ENCODE peak calls at places on chromosomes 7 and 10, in eight cellular contexts. E, K, M, L, P, Q, G and T are unnamed samples.
A peak's percentile ranks its signal among the peaks of the same experiment; 100 is the strongest.

GRCh38 chr7:130352335-130353074 is 7.9 kb downstream of the CPA5 start:
- DNase-seq in L (peak; percentile 19), M (no peak), Q (no peak), E (no peak), P (no peak), G (no peak), K (no peak), T (no peak)

GRCh38 chr7:155953501-155953778 is 141.2 kb upstream of the SHH start:
- DNase-seq in E (peak; percentile 21), K (no peak), P (no peak), L (no peak), M (no peak), G (no peak), Q (no peak), T (no peak)

GRCh38 chr7:36487756-36488336 is 98.2 kb downstream of the ANLN start:
- DNase-seq in Q (peak; percentile 37), K (peak; percentile 88), M (peak; percentile 66), L (peak; percentile 63), P (peak; percentile 21), E (no peak), G (peak; percentile 39), T (no peak)

GRCh38 chr7:87475359-87476178 is at the start of gene ABCB4:
- DNase-seq in P (no peak), K (no peak), E (no peak), M (peak; percentile 39), L (peak; percentile 89), Q (no peak), G (no peak), T (peak; percentile 10)

GRCh38 chr10:100986623-100986951 is 710 bp downstream of the MRPL43 start:
- DNase-seq in K (no peak), E (no peak), G (no peak), L (no peak), Q (no peak), P (no peak), M (no peak), T (no peak)

GRCh38 chr7:142012825-142013506 is 17.3 kb downstream of the MGAM start:
- DNase-seq in G (no peak), K (no peak), M (peak; percentile 57), L (no peak), Q (no peak), E (no peak), P (no peak), T (no peak)

GRCh38 chr7:88922944-88923343 is 127.4 kb upstream of the TEX47 start:
- DNase-seq in E (no peak), P (no peak), L (peak; percentile 24), K (no peak), G (no peak), M (no peak), Q (no peak), T (no peak)

GRCh38 chr7:132451161-132451560 is 125.1 kb downstream of the PLXNA4 start:
- DNase-seq in Q (no peak), K (no peak), P (no peak), G (no peak), M (no peak), E (no peak), L (no peak), T (peak; percentile 21)

GRCh38 chr7:102728-103127 is 89.6 kb upstream of the FAM20C start:
- DNase-seq in K (no peak), G (no peak), E (no peak), Q (no peak), L (no peak), P (no peak), M (no peak), T (no peak)

GRCh38 chr7:43303740-43304241 is 191.3 kb downstream of the HECW1 start:
- DNase-seq in G (no peak), K (no peak), L (no peak), E (no peak), Q (peak; percentile 3), P (no peak), M (no peak), T (no peak)

GRCh38 chr7:157347217-157347904 is 10.6 kb downstream of the DNAJB6 start:
- DNase-seq in L (no peak), K (no peak), Q (no peak), M (no peak), E (no peak), G (no peak), P (no peak), T (peak; percentile 21)

GRCh38 chr7:13945670-13946069 is 43.8 kb downstream of the ETV1 start:
- DNase-seq in G (no peak), E (no peak), L (peak; percentile 72), K (no peak), M (no peak), P (no peak), Q (no peak), T (no peak)

GRCh38 chr10:21926949-21927348 is 76.6 kb downstream of the DNAJC1 start:
- DNase-seq in L (no peak), G (peak; percentile 84), M (no peak), P (no peak), E (no peak), Q (peak; percentile 72), K (no peak), T (no peak)

GRCh38 chr7:47153571-47153970 is 428.3 kb downstream of the TNS3 start:
- DNase-seq in G (peak; percentile 13), K (no peak), P (no peak), E (no peak), M (peak; percentile 87), Q (no peak), L (no peak), T (no peak)

GRCh38 chr7:96800824-96801223 is 91.2 kb upstream of the SEM1 start:
- DNase-seq in Q (no peak), P (no peak), M (no peak), L (peak; percentile 35), K (no peak), E (peak; percentile 29), G (peak; percentile 81), T (no peak)

GRCh38 chr7:140439359-140439758 is 35.5 kb downstream of the RAB19 start:
- DNase-seq in P (peak; percentile 7), K (no peak), E (no peak), L (no peak), Q (no peak), M (no peak), G (no peak), T (no peak)

GRCh38 chr7:133853706-133854276 is 273.3 kb upstream of the LRGUK start:
- DNase-seq in L (peak; percentile 72), Q (peak; percentile 54), P (peak; percentile 9), E (peak; percentile 32), M (peak; percentile 89), G (peak; percentile 47), K (peak; percentile 51), T (peak; percentile 35)

GRCh38 chr7:94394399-94395140 is at the start of gene COL1A2:
- DNase-seq in Q (peak; percentile 6), M (peak; percentile 78), G (no peak), E (peak; percentile 32), K (no peak), P (no peak), L (peak; percentile 30), T (peak; percentile 48)

GRCh38 chr10:129853236-129853946 is 110.7 kb downstream of the EBF3 start:
- DNase-seq in P (no peak), G (peak; percentile 25), L (peak; percentile 48), E (no peak), K (no peak), Q (no peak), M (no peak), T (no peak)

GRCh38 chr7:133434246-133434865 is 181.5 kb downstream of the EXOC4 start:
- DNase-seq in K (no peak), M (peak; percentile 66), Q (peak; percentile 43), P (no peak), G (peak; percentile 24), L (peak; percentile 61), E (no peak), T (no peak)

DNA sequence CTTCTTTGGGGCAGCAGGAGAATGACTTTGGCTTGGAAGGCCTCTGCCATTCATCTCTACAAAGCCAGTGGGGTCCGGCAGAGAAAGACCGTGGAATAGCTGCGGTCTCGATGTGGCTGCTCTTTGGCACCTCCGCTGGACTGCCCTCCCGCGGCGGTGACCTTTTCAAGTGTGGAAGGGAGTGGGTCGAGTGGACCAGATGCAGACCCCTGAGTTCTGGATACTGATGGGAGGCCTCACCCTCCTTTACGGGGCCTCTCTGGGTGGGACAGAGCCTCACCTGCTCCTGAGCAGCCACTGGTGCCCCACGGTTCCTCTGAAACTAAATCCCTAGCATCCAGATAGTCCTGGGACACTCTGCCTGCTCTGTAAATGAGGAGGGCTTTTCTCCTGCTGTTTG is 113.1 kb downstream of the NT5C2 start:
- DNase-seq in L (no peak), E (no peak), M (no peak), P (no peak), G (no peak), Q (no peak), K (no peak), T (no peak)
- TF ChIP-seq POLR2AphosphoS5 in L (no peak), E (no peak), M (no peak), P (no peak), G (no peak), Q (no peak), K (no peak), T (no peak)

DNA sequence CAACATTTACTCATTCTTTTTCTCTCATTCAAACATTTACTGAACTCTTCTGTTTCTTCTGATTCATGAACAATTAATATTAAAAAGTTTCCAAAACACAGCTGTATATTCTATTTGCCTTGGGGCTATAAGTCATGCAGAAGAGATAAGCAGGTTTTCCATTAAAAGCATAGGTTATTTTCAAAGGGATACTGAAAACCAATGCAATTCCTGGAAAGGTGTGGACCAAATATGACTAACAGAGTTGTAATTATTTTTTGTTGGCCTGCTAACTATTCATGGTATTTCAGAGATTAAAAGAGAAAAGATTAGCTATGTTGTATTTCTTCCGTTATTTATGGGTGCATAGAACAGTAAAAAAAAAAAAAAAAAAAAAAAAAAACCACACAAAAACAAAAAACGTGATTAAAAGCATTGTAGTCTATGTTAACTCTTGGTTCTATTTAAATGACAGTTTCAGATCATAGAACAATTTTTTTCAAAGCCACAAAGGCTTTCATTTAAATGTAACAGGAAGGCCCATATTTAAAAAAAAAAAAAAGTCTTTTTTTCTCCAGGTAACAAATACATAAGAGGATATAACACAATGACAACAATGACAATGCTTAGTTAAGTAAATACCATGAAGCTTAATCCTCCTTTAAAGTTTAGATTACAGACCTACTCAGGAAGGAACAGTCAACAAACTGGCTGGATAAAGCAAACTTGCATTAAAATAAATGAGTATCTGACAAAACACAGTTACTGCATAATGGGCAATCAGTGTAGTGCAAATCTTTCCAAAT is 1042.9 kb downstream of the GATA3 start:
- DNase-seq in L (no peak), M (peak; percentile 39), P (no peak), E (no peak), Q (no peak), G (no peak), K (no peak), T (no peak)
- H3K27ac ChIP-seq in L (no peak overlapping the region), M (no peak overlapping the region), P (no peak overlapping the region), E (no peak overlapping the region), Q (no peak overlapping the region), G (no peak overlapping the region), K (no peak overlapping the region), T (no peak overlapping the region)

DNA sequence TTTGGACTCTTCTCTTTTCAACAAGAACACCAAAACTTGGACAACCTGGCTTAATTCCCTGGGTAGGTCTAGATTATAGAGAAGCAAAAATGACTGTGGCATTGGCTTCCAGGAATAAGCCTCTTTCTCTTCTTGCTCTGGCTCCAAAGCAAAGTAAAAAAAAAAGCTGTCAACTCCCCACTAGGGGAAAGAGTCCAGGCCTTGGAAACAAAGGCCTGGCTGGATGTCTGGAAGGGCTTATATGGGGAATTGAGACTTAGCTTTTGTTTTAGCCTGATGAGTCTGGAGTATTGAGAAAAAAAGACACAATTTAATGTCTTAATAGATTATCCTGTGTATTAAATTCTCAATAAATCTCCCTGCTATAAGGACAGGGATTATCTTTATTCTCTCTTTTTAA is 300.6 kb downstream of the SORCS3 start:
- DNase-seq in L (no peak), E (no peak), G (no peak), P (no peak), M (no peak), K (no peak), Q (no peak), T (no peak)
- TF ChIP-seq POLR2AphosphoS5 in L (no peak), E (no peak), G (no peak), P (no peak), M (no peak), K (no peak), Q (no peak), T (no peak)

GRCh38 chr10:58920655-58921003 is 255.8 kb upstream of the PHYHIPL start:
- DNase-seq in L (no peak), G (no peak), K (peak; percentile 13), P (no peak), E (no peak), Q (no peak), M (no peak), T (no peak)
- H3K27ac ChIP-seq in L (peak overlapping the region; percentile 86), G (no peak overlapping the region), K (no peak overlapping the region), P (no peak overlapping the region), E (no peak overlapping the region), Q (no peak overlapping the region), M (peak overlapping the region; percentile 53), T (no peak overlapping the region)